ENCODE peak calls at places on chromosomes 16 and 17, in five cellular contexts. One of them, this sample, is unnamed.

GRCh38 chr17:81160306-81160705 is 5.0 kb upstream of the PVALEF start:
- DNase-seq in astrocyte: no peak
- DNase-seq in right lobe of liver: no peak
- DNase-seq in GM12865: no peak
- DNase-seq in AG09319: no peak
- DNase-seq in this sample: no peak

GRCh38 chr16:75742424-75743047 is 16.2 kb upstream of the CPHXL start:
- DNase-seq in astrocyte: no peak
- DNase-seq in right lobe of liver: no peak
- DNase-seq in GM12865: no peak
- DNase-seq in AG09319: no peak
- DNase-seq in this sample: no peak

GRCh38 chr17:34398990-34399389 is 36.0 kb upstream of the CCL1 start:
- DNase-seq in astrocyte: no peak
- DNase-seq in right lobe of liver: no peak
- DNase-seq in GM12865: peak; percentile 37
- DNase-seq in AG09319: no peak
- DNase-seq in this sample: no peak

GRCh38 chr17:56681561-56682266 is 88.2 kb downstream of the NOG start:
- DNase-seq in astrocyte: peak; percentile 99
- DNase-seq in right lobe of liver: no peak
- DNase-seq in GM12865: peak; percentile 50
- DNase-seq in AG09319: no peak
- DNase-seq in this sample: no peak

GRCh38 chr17:56125830-56126819 is 27.1 kb upstream of the ANKFN1 start:
- DNase-seq in astrocyte: peak; percentile 40
- DNase-seq in right lobe of liver: no peak
- DNase-seq in GM12865: peak; percentile 35
- DNase-seq in AG09319: peak; percentile 40
- DNase-seq in this sample: peak; percentile 18

GRCh38 chr17:80750263-80750662 is 205.6 kb downstream of the RPTOR start:
- DNase-seq in astrocyte: no peak
- DNase-seq in right lobe of liver: no peak
- DNase-seq in GM12865: no peak
- DNase-seq in AG09319: no peak
- DNase-seq in this sample: no peak

GRCh38 chr16:5024632-5025031 is 9.1 kb downstream of the NAGPA start:
- DNase-seq in astrocyte: peak; percentile 8
- DNase-seq in right lobe of liver: no peak
- DNase-seq in GM12865: peak; percentile 30
- DNase-seq in AG09319: no peak
- DNase-seq in this sample: no peak

GRCh38 chr16:6862058-6862457 is 470.6 kb upstream of the RBFOX1 start:
- DNase-seq in astrocyte: no peak
- DNase-seq in right lobe of liver: no peak
- DNase-seq in GM12865: no peak
- DNase-seq in AG09319: no peak
- DNase-seq in this sample: no peak

GRCh38 chr17:28347261-28347891 is 10.0 kb downstream of the POLDIP2 start:
- DNase-seq in astrocyte: peak; percentile 96
- DNase-seq in right lobe of liver: peak; percentile 88
- DNase-seq in GM12865: no peak
- DNase-seq in AG09319: peak; percentile 75
- DNase-seq in this sample: no peak

GRCh38 chr17:49168706-49169105 is 36.1 kb downstream of the B4GALNT2 start:
- DNase-seq in astrocyte: no peak
- DNase-seq in right lobe of liver: no peak
- DNase-seq in GM12865: no peak
- DNase-seq in AG09319: no peak
- DNase-seq in this sample: no peak

GRCh38 chr16:75733305-75734141 is 7.2 kb upstream of the CPHXL start:
- DNase-seq in astrocyte: peak; percentile 98
- DNase-seq in right lobe of liver: no peak
- DNase-seq in GM12865: no peak
- DNase-seq in AG09319: peak; percentile 63
- DNase-seq in this sample: no peak

GRCh38 chr17:27751622-27752490 is 48.5 kb downstream of the NOS2 start:
- DNase-seq in astrocyte: no peak
- DNase-seq in right lobe of liver: no peak
- DNase-seq in GM12865: no peak
- DNase-seq in AG09319: no peak
- DNase-seq in this sample: no peak

GRCh38 chr16:4830408-4830807 is 16.7 kb downstream of the GLYR1 start:
- DNase-seq in astrocyte: no peak
- DNase-seq in right lobe of liver: no peak
- DNase-seq in GM12865: no peak
- DNase-seq in AG09319: no peak
- DNase-seq in this sample: no peak

GRCh38 chr17:61477204-61477834 is 25.1 kb downstream of the TBX4 start:
- DNase-seq in astrocyte: no peak
- DNase-seq in right lobe of liver: no peak
- DNase-seq in GM12865: no peak
- DNase-seq in AG09319: no peak
- DNase-seq in this sample: no peak

GRCh38 chr16:86072328-86073102 is 173.6 kb downstream of the IRF8 start:
- DNase-seq in astrocyte: peak; percentile 42
- DNase-seq in right lobe of liver: no peak
- DNase-seq in GM12865: peak; percentile 66
- DNase-seq in AG09319: peak; percentile 49
- DNase-seq in this sample: peak; percentile 75

GRCh38 chr16:49337814-49338350 is 35.7 kb upstream of the C16orf78 start:
- DNase-seq in astrocyte: no peak
- DNase-seq in right lobe of liver: no peak
- DNase-seq in GM12865: no peak
- DNase-seq in AG09319: no peak
- DNase-seq in this sample: no peak

GRCh38 chr17:82703935-82704865 is 5.7 kb upstream of the RAB40B start:
- DNase-seq in astrocyte: no peak
- DNase-seq in right lobe of liver: peak; percentile 86
- DNase-seq in GM12865: no peak
- DNase-seq in AG09319: no peak
- DNase-seq in this sample: no peak

GRCh38 chr16:58628845-58629680 is 563 bp downstream of the CNOT1 start:
- DNase-seq in astrocyte: no peak
- DNase-seq in right lobe of liver: peak; percentile 63
- DNase-seq in GM12865: peak; percentile 79
- DNase-seq in AG09319: no peak
- DNase-seq in this sample: peak; percentile 4

GRCh38 chr17:41326173-41327145 is 10.9 kb upstream of the KRTAP17-1 start:
- DNase-seq in astrocyte: no peak
- DNase-seq in right lobe of liver: no peak
- DNase-seq in GM12865: no peak
- DNase-seq in AG09319: no peak
- DNase-seq in this sample: no peak

GRCh38 chr17:68794636-68795503 is 160.3 kb downstream of the ABCA8 start:
- DNase-seq in astrocyte: peak; percentile 16
- DNase-seq in right lobe of liver: no peak
- DNase-seq in GM12865: peak; percentile 41
- DNase-seq in AG09319: peak; percentile 53
- DNase-seq in this sample: peak; percentile 22

GRCh38 chr17:82370471-82371332 is 863 bp upstream of the UTS2R start:
- DNase-seq in astrocyte: no peak
- DNase-seq in right lobe of liver: no peak
- DNase-seq in GM12865: peak; percentile 82
- DNase-seq in AG09319: no peak
- DNase-seq in this sample: no peak

GRCh38 chr16:28100810-28101532 is 37.5 kb upstream of the GSG1L start:
- DNase-seq in astrocyte: no peak
- DNase-seq in right lobe of liver: no peak
- DNase-seq in GM12865: no peak
- DNase-seq in AG09319: no peak
- DNase-seq in this sample: no peak

GRCh38 chr16:81633680-81634379 is 145.3 kb upstream of the PLCG2 start:
- DNase-seq in astrocyte: no peak
- DNase-seq in right lobe of liver: peak; percentile 81
- DNase-seq in GM12865: no peak
- DNase-seq in AG09319: no peak
- DNase-seq in this sample: no peak

GRCh38 chr16:30017277-30017656 is 5.7 kb upstream of the C16orf92 start:
- DNase-seq in astrocyte: no peak
- DNase-seq in right lobe of liver: no peak
- DNase-seq in GM12865: no peak
- DNase-seq in AG09319: no peak
- DNase-seq in this sample: no peak

GRCh38 chr16:89574681-89575246 is 794 bp upstream of the CPNE7 start:
- DNase-seq in astrocyte: peak; percentile 36
- DNase-seq in right lobe of liver: no peak
- DNase-seq in GM12865: peak; percentile 73
- DNase-seq in AG09319: no peak
- DNase-seq in this sample: peak; percentile 79
- TF ChIP-seq CTCF in astrocyte: peak; percentile 33
- TF ChIP-seq CTCF in right lobe of liver: peak; percentile 32
- TF ChIP-seq CTCF in GM12865: peak; percentile 73
- TF ChIP-seq CTCF in AG09319: peak; percentile 47
- TF ChIP-seq CTCF in this sample: peak; percentile 73

GRCh38 chr16:83887088-83887487 is 11.8 kb upstream of the MLYCD start:
- DNase-seq in astrocyte: no peak
- DNase-seq in right lobe of liver: no peak
- DNase-seq in GM12865: no peak
- DNase-seq in AG09319: no peak
- DNase-seq in this sample: no peak
- TF ChIP-seq CTCF in astrocyte: no peak
- TF ChIP-seq CTCF in right lobe of liver: no peak
- TF ChIP-seq CTCF in GM12865: no peak
- TF ChIP-seq CTCF in AG09319: peak; percentile 18
- TF ChIP-seq CTCF in this sample: peak; percentile 36

GRCh38 chr16:588639-588888 is 1.3 kb upstream of the RAB40C start:
- DNase-seq in astrocyte: peak; percentile 67
- DNase-seq in right lobe of liver: no peak
- DNase-seq in GM12865: peak; percentile 82
- DNase-seq in AG09319: no peak
- DNase-seq in this sample: peak; percentile 48

GRCh38 chr16:588889-589657 is 793 bp upstream of the RAB40C start:
- DNase-seq in astrocyte: peak; percentile 86
- DNase-seq in right lobe of liver: peak; percentile 99
- DNase-seq in GM12865: peak; percentile 98
- DNase-seq in AG09319: peak; percentile 88
- DNase-seq in this sample: peak; percentile 98

GRCh38 chr16:590165-590874 is 454 bp downstream of the RAB40C start:
- DNase-seq in astrocyte: no peak
- DNase-seq in right lobe of liver: peak; percentile 60
- DNase-seq in GM12865: no peak
- DNase-seq in AG09319: no peak
- DNase-seq in this sample: no peak

GRCh38 chr16:590875-591200 is 972 bp downstream of the RAB40C start:
- DNase-seq in astrocyte: no peak
- DNase-seq in right lobe of liver: no peak
- DNase-seq in GM12865: no peak
- DNase-seq in AG09319: no peak
- DNase-seq in this sample: no peak

GRCh38 chr16:589658-590159 is at the start of gene RAB40C:
- DNase-seq in astrocyte: peak; percentile 92
- DNase-seq in right lobe of liver: peak; percentile 99
- DNase-seq in GM12865: peak; percentile 100
- DNase-seq in AG09319: peak; percentile 97
- DNase-seq in this sample: peak; percentile 99
- TF ChIP-seq CTCF in astrocyte: no peak
- TF ChIP-seq CTCF in right lobe of liver: no peak
- TF ChIP-seq CTCF in GM12865: no peak
- TF ChIP-seq CTCF in AG09319: peak; percentile 1
- TF ChIP-seq CTCF in this sample: peak; percentile 15

DNA sequence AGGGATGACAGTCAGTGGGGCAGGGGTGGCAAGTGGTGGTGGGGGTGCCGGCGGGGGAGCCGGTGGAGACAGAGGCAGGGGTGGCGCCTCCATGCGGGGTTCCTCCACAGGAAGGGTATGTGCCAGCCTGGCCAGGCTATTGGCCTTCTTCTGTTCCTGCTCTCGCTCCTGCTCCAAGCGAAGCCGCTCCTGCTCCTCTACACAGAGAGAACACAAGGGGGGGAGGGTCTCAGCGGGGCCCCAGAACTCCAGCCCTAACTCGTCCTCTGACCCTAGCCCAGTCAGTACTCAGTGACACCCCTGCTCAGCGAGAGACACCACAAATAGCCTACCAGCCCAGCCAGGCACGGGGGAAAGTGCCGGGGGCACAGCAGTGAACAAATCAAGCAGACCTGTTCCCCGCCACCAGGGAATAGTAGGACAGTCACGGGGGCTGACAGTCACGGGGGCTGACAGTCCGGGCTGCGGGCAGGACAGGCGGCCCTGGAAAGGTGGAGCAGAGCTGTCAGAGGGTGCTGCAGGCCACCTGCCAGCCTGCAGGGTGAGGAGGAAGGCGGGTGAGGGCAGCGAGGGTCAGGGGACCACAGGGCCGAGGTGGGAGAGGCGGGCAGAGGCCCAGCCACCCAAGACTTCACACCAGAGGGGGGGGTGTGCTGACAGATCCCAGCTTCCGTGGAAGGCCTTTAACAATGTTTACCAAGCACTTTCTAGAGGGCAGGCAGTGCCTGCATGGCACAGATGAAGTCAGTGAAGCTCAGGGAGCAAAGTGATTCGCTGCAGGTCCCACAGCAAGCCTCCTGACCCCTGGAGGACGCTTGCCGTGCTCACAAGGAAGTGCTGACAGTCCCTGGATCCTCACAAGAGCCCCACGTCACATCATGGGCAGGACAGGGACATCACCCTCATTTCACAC is 5.3 kb downstream of the MNT start:
- DNase-seq in astrocyte: no peak
- DNase-seq in right lobe of liver: peak; percentile 55
- DNase-seq in GM12865: peak; percentile 31
- DNase-seq in AG09319: no peak
- DNase-seq in this sample: no peak
- TF ChIP-seq CTCF in astrocyte: no peak
- TF ChIP-seq CTCF in right lobe of liver: no peak
- TF ChIP-seq CTCF in GM12865: no peak
- TF ChIP-seq CTCF in AG09319: no peak
- TF ChIP-seq CTCF in this sample: no peak

GRCh38 chr17:37359682-37360188 is 16.1 kb upstream of the C17orf78 start:
- DNase-seq in astrocyte: no peak
- DNase-seq in right lobe of liver: no peak
- DNase-seq in GM12865: no peak
- DNase-seq in AG09319: no peak
- DNase-seq in this sample: no peak

GRCh38 chr17:37358098-37358829 is 17.5 kb upstream of the C17orf78 start:
- DNase-seq in astrocyte: peak; percentile 60
- DNase-seq in right lobe of liver: peak; percentile 65
- DNase-seq in GM12865: peak; percentile 59
- DNase-seq in AG09319: no peak
- DNase-seq in this sample: peak; percentile 59

GRCh38 chr17:37360632-37361031 is 15.2 kb upstream of the C17orf78 start:
- DNase-seq in astrocyte: no peak
- DNase-seq in right lobe of liver: no peak
- DNase-seq in GM12865: no peak
- DNase-seq in AG09319: no peak
- DNase-seq in this sample: no peak

GRCh38 chr17:37361543-37361942 is 14.2 kb upstream of the C17orf78 start:
- DNase-seq in astrocyte: no peak
- DNase-seq in right lobe of liver: no peak
- DNase-seq in GM12865: no peak
- DNase-seq in AG09319: no peak
- DNase-seq in this sample: no peak

GRCh38 chr17:37358830-37359681 is 16.7 kb upstream of the C17orf78 start:
- DNase-seq in astrocyte: peak; percentile 78
- DNase-seq in right lobe of liver: peak; percentile 98
- DNase-seq in GM12865: peak; percentile 98
- DNase-seq in AG09319: peak; percentile 80
- DNase-seq in this sample: peak; percentile 96
- TF ChIP-seq CTCF in astrocyte: no peak
- TF ChIP-seq CTCF in right lobe of liver: peak; percentile 43
- TF ChIP-seq CTCF in GM12865: peak; percentile 24
- TF ChIP-seq CTCF in AG09319: no peak
- TF ChIP-seq CTCF in this sample: peak; percentile 44

GRCh38 chr17:78896091-78896833 is 6.7 kb downstream of the CEP295NL start:
- DNase-seq in astrocyte: no peak
- DNase-seq in right lobe of liver: no peak
- DNase-seq in GM12865: no peak
- DNase-seq in AG09319: no peak
- DNase-seq in this sample: no peak
- TF ChIP-seq CTCF in astrocyte: no peak
- TF ChIP-seq CTCF in right lobe of liver: no peak
- TF ChIP-seq CTCF in GM12865: no peak
- TF ChIP-seq CTCF in AG09319: no peak
- TF ChIP-seq CTCF in this sample: no peak